ENCODE peak calls at places on chromosomes 13 and 19, in four cellular contexts. M, Q, H and D are unnamed samples.

GRCh38 chr19:1429750-1430149 is 8.4 kb upstream of the RPS15 start:
- DNase-seq in H (no peak), M (no peak), Q (no peak), D (no peak)

GRCh38 chr13:44680746-44681355 is 104.7 kb upstream of the TSC22D1 start:
- DNase-seq in Q (no peak), M (no peak), H (no peak), D (no peak)

GRCh38 chr19:14525729-14526128 is 3.7 kb upstream of the TECR start:
- DNase-seq in M (no peak), Q (no peak), H (no peak), D (no peak)

GRCh38 chr19:50796128-50796633 is 6.0 kb downstream of the ACP4 start:
- DNase-seq in M (no peak), H (no peak), Q (no peak), D (no peak)

GRCh38 chr19:511101-511841 is 4.0 kb downstream of the TPGS1 start:
- DNase-seq in M (no peak), Q (no peak), H (peak; percentile 89), D (no peak)

GRCh38 chr13:104460553-104460952 is 1394.3 kb upstream of the SLC10A2 start:
- DNase-seq in M (no peak), Q (no peak), H (no peak), D (no peak)

GRCh38 chr13:101649490-101650126 is 197.1 kb downstream of the ITGBL1 start:
- DNase-seq in Q (peak; percentile 88), M (no peak), H (no peak), D (no peak)

GRCh38 chr19:45142016-45142727 is 18.6 kb downstream of the NKPD1 start:
- DNase-seq in Q (no peak), H (no peak), M (no peak), D (no peak)

GRCh38 chr13:23470706-23471610 is 37.5 kb upstream of the SACS start:
- DNase-seq in M (no peak), Q (no peak), H (no peak), D (no peak)

GRCh38 chr13:26019241-26019640 is 32.6 kb downstream of the SHISA2 start:
- DNase-seq in Q (no peak), H (no peak), M (no peak), D (no peak)

GRCh38 chr19:28074773-28075172 is 1138.2 kb downstream of the UQCRFS1 start:
- DNase-seq in Q (peak; percentile 30), M (no peak), H (no peak), D (no peak)

GRCh38 chr13:35388979-35389378 is 87.5 kb downstream of the MAB21L1 start:
- DNase-seq in Q (no peak), H (no peak), M (no peak), D (no peak)

GRCh38 chr19:42053037-42053935 is 16.7 kb downstream of the GRIK5 start:
- DNase-seq in Q (no peak), H (no peak), M (no peak), D (no peak)

GRCh38 chr19:17948967-17949930 is 16.4 kb downstream of the CCDC124 start:
- DNase-seq in Q (no peak), H (no peak), M (no peak), D (no peak)

GRCh38 chr19:48992571-48993174 is 436 bp downstream of the GYS1 start:
- DNase-seq in Q (no peak), H (no peak), M (no peak), D (no peak)

GRCh38 chr19:14368011-14368513 is 13.2 kb upstream of the ADGRE5 start:
- DNase-seq in Q (no peak), M (no peak), H (no peak), D (no peak)

GRCh38 chr13:110157718-110158117 is 149.2 kb downstream of the COL4A1 start:
- DNase-seq in M (no peak), H (no peak), Q (no peak), D (no peak)

GRCh38 chr19:38210458-38210987 is 13.5 kb downstream of the DPF1 start:
- DNase-seq in Q (no peak), M (no peak), H (no peak), D (no peak)

GRCh38 chr13:20349564-20350379 is 117.7 kb upstream of the GJB6 start:
- DNase-seq in Q (no peak), M (no peak), H (no peak), D (no peak)

GRCh38 chr13:101149735-101150380 is 266.4 kb downstream of the NALCN start:
- DNase-seq in M (no peak), Q (no peak), H (no peak), D (no peak)

GRCh38 chr19:45322311-45322710 is 364 bp downstream of the CKM start:
- DNase-seq in M (no peak), Q (no peak), H (no peak), D (no peak)

GRCh38 chr13:88887045-88887662 is 1216.0 kb downstream of the SLITRK5 start:
- DNase-seq in H (no peak), Q (no peak), M (no peak), D (no peak)